ENCODE peak calls at places on chromosomes 3 and 15, in five cellular contexts. J is H4, E is germinal center, S is PC-9, N is AG09309. G is an unnamed sample.

GRCh38 chr15:29774900-29775299 is 47.4 kb downstream of the TJP1 start:
- DNase-seq in J (peak), E (no peak), S (peak), N (peak), G (peak)

GRCh38 chr3:50422153-50422552 is 62.8 kb upstream of the TMEM115 start:
- DNase-seq in J (no peak), E (no peak), S (no peak), N (no peak), G (no peak)

GRCh38 chr3:106068795-106069194 is 200.0 kb upstream of the CBLB start:
- DNase-seq in J (no peak), E (no peak), S (no peak), N (no peak), G (no peak)

GRCh38 chr3:74623261-74623836 is 8.9 kb upstream of the CNTN3 start:
- DNase-seq in J (no peak), E (no peak), S (no peak), N (no peak), G (no peak)

GRCh38 chr15:89024418-89024817 is 63.8 kb upstream of the ABHD2 start:
- DNase-seq in J (no peak), E (no peak), S (no peak), N (no peak), G (no peak)

GRCh38 chr15:62782100-62782791 is 260.3 kb upstream of the TPM1 start:
- DNase-seq in J (peak), E (peak), S (peak), N (no peak), G (peak)

GRCh38 chr3:54756330-54756731 is 171.5 kb downstream of the LRTM1 start:
- DNase-seq in J (peak), E (no peak), S (no peak), N (peak), G (no peak)

GRCh38 chr3:10648181-10648580 is 142.8 kb upstream of the ATP2B2 start:
- DNase-seq in J (no peak), E (no peak), S (no peak), N (no peak), G (no peak)

GRCh38 chr3:52220380-52221026 is 4.9 kb downstream of the TLR9 start:
- DNase-seq in J (peak), E (peak), S (peak), N (no peak), G (peak)

GRCh38 chr15:100901702-100902435 is 17.3 kb upstream of the LRRK1 start:
- DNase-seq in J (no peak), E (no peak), S (no peak), N (peak), G (no peak)

GRCh38 chr3:188270423-188270972 is 116.5 kb downstream of the LPP start:
- DNase-seq in J (peak), E (no peak), S (peak), N (no peak), G (peak)

G was measured in trophoblast cell.